ENCODE peak calls at places on chromosomes 3 and 15, in nine cellular contexts. M is endodermal cell, X is T-helper 2 cell, G is iris pigment epithelial cell, W is HTR-8/SVneo, Q is NCI-H1105, R is Ammon's horn, E is NCI-H446 treated with DMSO at 0.1 percent for 48 hours, D is neural crest cell. H is an unnamed sample.

GRCh38 chr3:169297214-169297613 is 366.3 kb downstream of the MECOM start:
- DNase-seq in M (no peak), X (no peak), G (no peak), W (no peak), Q (no peak), R (no peak), E (no peak), D (no peak), H (no peak)

GRCh38 chr3:157444789-157445188 is 8.1 kb downstream of the PTX3 start:
- DNase-seq in M (no peak), X (no peak), G (no peak), W (no peak), Q (no peak), R (no peak), E (no peak), D (no peak), H (no peak)

GRCh38 chr15:25238126-25238525 is 200.7 kb downstream of the UBE3A start:
- DNase-seq in M (no peak), X (no peak), G (no peak), W (no peak), Q (no peak), R (no peak), E (no peak), D (no peak), H (no peak)

GRCh38 chr15:48031466-48031865 is 89.3 kb upstream of the SLC24A5 start:
- DNase-seq in M (no peak), X (no peak), G (no peak), W (no peak), Q (no peak), R (no peak), E (no peak), D (no peak), H (no peak)

GRCh38 chr3:150620002-150620689 is 17.0 kb downstream of the SELENOT start:
- DNase-seq in M (no peak), X (no peak), G (no peak), W (no peak), Q (no peak), R (no peak), E (no peak), D (no peak), H (no peak)

GRCh38 chr3:167978071-167978470 is 117.7 kb downstream of the GOLIM4 start:
- DNase-seq in M (no peak), X (no peak), G (no peak), W (no peak), Q (peak), R (peak), E (no peak), D (no peak), H (peak)

GRCh38 chr15:40471105-40471777 is 457 bp downstream of the CHST14 start:
- DNase-seq in M (peak), X (no peak), G (peak), W (no peak), Q (no peak), R (peak), E (no peak), D (peak), H (peak)

GRCh38 chr3:186277268-186277909 is 84.6 kb downstream of the DGKG start:
- DNase-seq in M (peak), X (no peak), G (peak), W (peak), Q (peak), R (peak), E (no peak), D (peak), H (no peak)

GRCh38 chr3:174170248-174170647 is 688.9 kb upstream of the NAALADL2 start:
- DNase-seq in M (no peak), X (no peak), G (peak), W (no peak), Q (no peak), R (no peak), E (peak), D (no peak), H (no peak)

GRCh38 chr3:12479919-12480425 is 4.3 kb upstream of the TSEN2 start:
- DNase-seq in M (peak), X (no peak), G (peak), W (peak), Q (peak), R (peak), E (no peak), D (peak), H (peak)

GRCh38 chr15:77064539-77065308 is 6.2 kb downstream of the TSPAN3 start:
- DNase-seq in M (no peak), X (no peak), G (peak), W (no peak), Q (no peak), R (no peak), E (no peak), D (no peak), H (no peak)

GRCh38 chr3:119433613-119434325 is 29.6 kb downstream of the TMEM39A start:
- DNase-seq in M (no peak), X (no peak), G (no peak), W (no peak), Q (no peak), R (no peak), E (no peak), D (no peak), H (no peak)

GRCh38 chr15:78364233-78364632 is 24.1 kb downstream of the CRABP1 start:
- DNase-seq in M (no peak), X (no peak), G (no peak), W (no peak), Q (no peak), R (peak), E (no peak), D (no peak), H (no peak)

GRCh38 chr3:45950686-45951600 is 7.7 kb downstream of the CXCR6 start:
- DNase-seq in M (no peak), X (peak), G (no peak), W (no peak), Q (no peak), R (no peak), E (no peak), D (no peak), H (no peak)

GRCh38 chr15:69154684-69155083 is 5.8 kb upstream of the GLCE start:
- DNase-seq in M (no peak), X (no peak), G (peak), W (peak), Q (no peak), R (no peak), E (peak), D (no peak), H (no peak)

GRCh38 chr3:59535791-59536221 is 486.0 kb upstream of the CFAP20DC start:
- DNase-seq in M (no peak), X (no peak), G (peak), W (no peak), Q (no peak), R (no peak), E (no peak), D (no peak), H (no peak)

GRCh38 chr3:134106580-134106979 is 76.9 kb upstream of the SLCO2A1 start:
- DNase-seq in M (no peak), X (no peak), G (no peak), W (no peak), Q (no peak), R (no peak), E (no peak), D (no peak), H (no peak)

GRCh38 chr15:45166792-45167630 is 20.8 kb downstream of the SHF start:
- DNase-seq in M (peak), X (peak), G (peak), W (peak), Q (peak), R (peak), E (peak), D (peak), H (peak)

GRCh38 chr3:48661501-48662139 is 1.1 kb downstream of the CELSR3 start:
- DNase-seq in M (peak), X (peak), G (peak), W (peak), Q (no peak), R (peak), E (no peak), D (peak), H (peak)

GRCh38 chr3:152828075-152828840 is 6.7 kb upstream of the P2RY1 start:
- DNase-seq in M (no peak), X (no peak), G (no peak), W (no peak), Q (no peak), R (no peak), E (no peak), D (no peak), H (no peak)

GRCh38 chr3:170274641-170275040 is 52.4 kb downstream of the PRKCI start:
- DNase-seq in M (no peak), X (no peak), G (peak), W (no peak), Q (no peak), R (no peak), E (no peak), D (no peak), H (no peak)

GRCh38 chr3:105653161-105653560 is 215.7 kb downstream of the CBLB start:
- DNase-seq in M (no peak), X (no peak), G (no peak), W (no peak), Q (no peak), R (no peak), E (no peak), D (no peak), H (no peak)

GRCh38 chr3:87167634-87168456 is 59.3 kb upstream of the CHMP2B start:
- DNase-seq in M (peak), X (no peak), G (peak), W (peak), Q (peak), R (peak), E (no peak), D (peak), H (no peak)

GRCh38 chr15:26771168-26771916 is 1.5 kb downstream of the GABRB3 start:
- DNase-seq in M (peak), X (no peak), G (no peak), W (no peak), Q (no peak), R (no peak), E (no peak), D (peak), H (no peak)

GRCh38 chr3:85476891-85477495 is 518.2 kb downstream of the CADM2 start:
- DNase-seq in M (no peak), X (no peak), G (no peak), W (no peak), Q (no peak), R (no peak), E (no peak), D (no peak), H (no peak)

GRCh38 chr15:58227706-58228543 is 89.7 kb downstream of the AQP9 start:
- DNase-seq in M (peak), X (peak), G (peak), W (peak), Q (peak), R (peak), E (no peak), D (peak), H (peak)

GRCh38 chr3:64082917-64083587 is 59.8 kb upstream of the PSMD6 start:
- DNase-seq in M (no peak), X (no peak), G (no peak), W (no peak), Q (no peak), R (no peak), E (no peak), D (no peak), H (no peak)

GRCh38 chr15:67413770-67414429 is 107.0 kb upstream of the C15orf61 start:
- DNase-seq in M (no peak), X (no peak), G (peak), W (peak), Q (no peak), R (no peak), E (no peak), D (no peak), H (no peak)

GRCh38 chr15:75361989-75362641 is 6.3 kb downstream of the MAN2C1 start:
- DNase-seq in M (no peak), X (no peak), G (no peak), W (no peak), Q (no peak), R (no peak), E (no peak), D (no peak), H (no peak)

GRCh38 chr3:2511356-2511755 is 412.7 kb downstream of the CNTN4 start:
- DNase-seq in M (peak), X (no peak), G (no peak), W (no peak), Q (peak), R (peak), E (no peak), D (no peak), H (no peak)

GRCh38 chr3:39147711-39148115 is 5.7 kb downstream of the CSRNP1 start:
- DNase-seq in M (peak), X (no peak), G (peak), W (no peak), Q (no peak), R (no peak), E (no peak), D (no peak), H (peak)